ENCODE peak calls at places on chromosomes 16 and 17, in seven cellular contexts. S, I, K, Z, Y, W and E are unnamed samples.

GRCh38 chr17:81727324-81728031 is 15.4 kb downstream of the SLC25A10 start:
- DNase-seq in S (no peak), I (no peak), K (no peak), Z (no peak), Y (no peak), W (no peak), E (no peak)

GRCh38 chr17:70604854-70605253 is 435.5 kb downstream of the KCNJ2 start:
- DNase-seq in S (no peak), I (no peak), K (no peak), Z (no peak), Y (no peak), W (no peak), E (no peak)

GRCh38 chr17:18201108-18201507 is 17.5 kb downstream of the ALKBH5 start:
- DNase-seq in S (no peak), I (no peak), K (no peak), Z (no peak), Y (no peak), W (no peak), E (no peak)

GRCh38 chr17:22694362-22695227 is 1002.3 kb downstream of the KCNJ18 start:
- DNase-seq in S (no peak), I (no peak), K (no peak), Z (no peak), Y (no peak), W (no peak), E (peak)

GRCh38 chr16:66248096-66248495 is 118.4 kb upstream of the CDH5 start:
- DNase-seq in S (no peak), I (no peak), K (peak), Z (peak), Y (peak), W (peak), E (no peak)

GRCh38 chr17:16923904-16924700 is 47.8 kb downstream of the TNFRSF13B start:
- DNase-seq in S (no peak), I (no peak), K (no peak), Z (no peak), Y (no peak), W (no peak), E (no peak)

GRCh38 chr17:39894681-39895376 is 23.6 kb downstream of the GSDMB start:
- DNase-seq in S (peak), I (no peak), K (no peak), Z (no peak), Y (no peak), W (no peak), E (no peak)

GRCh38 chr16:80350066-80350465 is 190.7 kb upstream of the DYNLRB2 start:
- DNase-seq in S (no peak), I (no peak), K (no peak), Z (no peak), Y (no peak), W (no peak), E (no peak)

GRCh38 chr17:82910770-82911169 is 70.9 kb upstream of the ZNF750 start:
- DNase-seq in S (no peak), I (no peak), K (no peak), Z (no peak), Y (no peak), W (no peak), E (no peak)

GRCh38 chr17:68289473-68289872 is 1.5 kb downstream of the SLC16A6 start:
- DNase-seq in S (no peak), I (no peak), K (no peak), Z (no peak), Y (no peak), W (no peak), E (no peak)

GRCh38 chr17:20092292-20092867 is 83.2 kb downstream of the SPECC1 start:
- DNase-seq in S (no peak), I (no peak), K (no peak), Z (no peak), Y (no peak), W (no peak), E (no peak)

GRCh38 chr16:3675601-3676130 is 21.2 kb downstream of the DNASE1 start:
- DNase-seq in S (no peak), I (no peak), K (no peak), Z (no peak), Y (no peak), W (no peak), E (no peak)

GRCh38 chr17:80455784-80456183 is 20.6 kb downstream of the NPTX1 start:
- DNase-seq in S (no peak), I (no peak), K (no peak), Z (no peak), Y (no peak), W (no peak), E (no peak)

GRCh38 chr17:48047113-48047740 is 932 bp upstream of the NFE2L1 start:
- DNase-seq in S (no peak), I (no peak), K (no peak), Z (no peak), Y (no peak), W (no peak), E (no peak)

GRCh38 chr17:39144414-39144813 is 7.0 kb downstream of the PLXDC1 start:
- DNase-seq in S (no peak), I (no peak), K (peak), Z (peak), Y (peak), W (peak), E (no peak)

GRCh38 chr17:66655861-66656260 is 179.1 kb upstream of the CACNG5 start:
- DNase-seq in S (no peak), I (no peak), K (no peak), Z (no peak), Y (no peak), W (peak), E (no peak)

GRCh38 chr17:13008461-13008860 is 9.4 kb downstream of the ELAC2 start:
- DNase-seq in S (no peak), I (no peak), K (no peak), Z (no peak), Y (no peak), W (no peak), E (no peak)

GRCh38 chr17:78976907-78977680 is 2.6 kb downstream of the LGALS3BP start:
- DNase-seq in S (peak), I (no peak), K (no peak), Z (no peak), Y (no peak), W (no peak), E (no peak)

GRCh38 chr17:32504166-32504990 is 17.6 kb downstream of the CDK5R1 start:
- DNase-seq in S (peak), I (no peak), K (peak), Z (no peak), Y (no peak), W (no peak), E (no peak)

GRCh38 chr16:10870137-10870776 is 6.7 kb upstream of the CIITA start:
- DNase-seq in S (no peak), I (no peak), K (no peak), Z (no peak), Y (no peak), W (no peak), E (no peak)

GRCh38 chr16:30351586-30352419 is 3.3 kb downstream of the CD2BP2 start:
- DNase-seq in S (no peak), I (no peak), K (peak), Z (peak), Y (no peak), W (peak), E (no peak)

GRCh38 chr17:42428141-42428944 is 5.3 kb upstream of the CAVIN1 start:
- DNase-seq in S (peak), I (peak), K (no peak), Z (no peak), Y (peak), W (peak), E (peak)

GRCh38 chr17:78019367-78019975 is 61.0 kb downstream of the TNRC6C start:
- DNase-seq in S (no peak), I (no peak), K (no peak), Z (no peak), Y (no peak), W (peak), E (no peak)

GRCh38 chr16:85445779-85446222 is 167.3 kb upstream of the GSE1 start:
- DNase-seq in S (no peak), I (no peak), K (no peak), Z (no peak), Y (no peak), W (peak), E (no peak)

GRCh38 chr17:73841431-73842060 is 197.3 kb upstream of the SDK2 start:
- DNase-seq in S (no peak), I (no peak), K (no peak), Z (no peak), Y (no peak), W (no peak), E (peak)

GRCh38 chr17:75238684-75239191 is 22.7 kb downstream of the GGA3 start:
- DNase-seq in S (peak), I (peak), K (peak), Z (peak), Y (no peak), W (peak), E (peak)

GRCh38 chr16:68251812-68252211 is 6.6 kb downstream of the PLA2G15 start:
- DNase-seq in S (no peak), I (no peak), K (peak), Z (no peak), Y (no peak), W (no peak), E (no peak)

GRCh38 chr16:70396209-70396904 is 42.5 kb downstream of the ST3GAL2 start:
- DNase-seq in S (peak), I (no peak), K (no peak), Z (no peak), Y (no peak), W (peak), E (peak)

GRCh38 chr17:54967621-54968258 is 714 bp downstream of the COX11 start:
- DNase-seq in S (no peak), I (no peak), K (no peak), Z (no peak), Y (no peak), W (peak), E (peak)

GRCh38 chr17:73819440-73820395 is 175.5 kb upstream of the SDK2 start:
- DNase-seq in S (no peak), I (no peak), K (no peak), Z (no peak), Y (no peak), W (no peak), E (no peak)

GRCh38 chr16:12199524-12199923 is 223.0 kb downstream of the SNX29 start:
- DNase-seq in S (no peak), I (no peak), K (no peak), Z (no peak), Y (no peak), W (no peak), E (no peak)

GRCh38 chr16:81623365-81624102 is 155.6 kb upstream of the PLCG2 start:
- DNase-seq in S (peak), I (peak), K (no peak), Z (no peak), Y (no peak), W (peak), E (no peak)

GRCh38 chr17:31488982-31489294 is 97.5 kb downstream of the RAB11FIP4 start:
- DNase-seq in S (no peak), I (no peak), K (no peak), Z (no peak), Y (no peak), W (no peak), E (no peak)

GRCh38 chr17:40596261-40596919 is 31.1 kb upstream of the CCR7 start:
- DNase-seq in S (peak), I (peak), K (no peak), Z (no peak), Y (no peak), W (peak), E (no peak)

GRCh38 chr17:75418523-75419050 is 13.1 kb upstream of the GRB2 start:
- DNase-seq in S (peak), I (no peak), K (no peak), Z (no peak), Y (no peak), W (no peak), E (no peak)

GRCh38 chr17:63647065-63647725 is 25.0 kb downstream of the MAP3K3 start:
- DNase-seq in S (no peak), I (no peak), K (no peak), Z (no peak), Y (no peak), W (peak), E (no peak)

GRCh38 chr17:72237223-72237622 is 116.4 kb downstream of the SOX9 start:
- DNase-seq in S (no peak), I (no peak), K (no peak), Z (no peak), Y (no peak), W (no peak), E (no peak)

GRCh38 chr16:89572478-89573205 is 2.9 kb upstream of the CPNE7 start:
- DNase-seq in S (no peak), I (no peak), K (peak), Z (no peak), Y (no peak), W (no peak), E (no peak)

DNA sequence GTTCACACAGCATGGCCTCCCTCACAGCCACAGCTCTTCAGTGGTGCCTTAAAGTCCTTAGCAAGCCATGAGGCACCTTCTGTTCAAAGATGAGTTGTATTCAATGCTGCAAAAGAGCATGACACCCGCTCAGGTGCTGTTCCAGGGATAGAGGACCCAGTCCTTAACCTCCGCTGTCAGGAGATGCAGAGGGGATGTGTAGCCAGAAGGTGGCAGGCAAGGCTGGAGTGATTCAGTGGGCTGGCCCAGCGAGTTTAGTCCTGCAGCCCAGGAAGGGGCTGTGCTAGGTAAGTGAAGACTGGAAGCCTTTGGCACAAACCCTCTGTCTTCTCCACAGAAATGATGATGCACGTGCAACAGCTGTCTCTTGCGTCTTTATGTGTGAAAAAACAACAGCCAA is 25.0 kb upstream of the ADAM11 start:
- DNase-seq in S (peak), I (no peak), K (no peak), Z (no peak), Y (no peak), W (no peak), E (peak)
- TF ChIP-seq CTCF in S (no peak), I (no peak), K (no peak), Z (no peak), Y (no peak), W (peak), E (peak)

DNA sequence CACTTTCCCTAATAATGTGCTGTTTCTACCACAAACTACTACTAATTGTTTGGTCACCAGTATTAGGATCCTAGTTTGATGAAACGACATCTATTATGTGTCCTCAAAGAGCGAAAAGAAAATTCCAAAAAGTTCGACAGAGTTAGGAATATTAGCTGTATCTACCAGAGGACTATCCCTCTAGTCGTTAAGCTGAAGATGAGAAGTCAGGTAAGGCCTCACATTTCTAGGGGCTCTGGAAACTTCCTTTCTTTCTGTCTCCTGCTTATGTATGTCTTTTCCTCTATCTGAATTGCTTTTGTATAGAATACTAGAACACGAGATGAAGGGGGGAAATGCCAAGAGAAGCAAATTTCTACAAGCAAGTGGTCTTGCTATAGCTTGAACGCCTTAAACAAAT is 1.6 kb downstream of the GLG1 start:
- DNase-seq in S (no peak), I (no peak), K (no peak), Z (no peak), Y (no peak), W (no peak), E (no peak)
- H3K4me3 ChIP-seq in S (peak), I (peak), K (peak), Z (peak), Y (no peak), W (peak), E (no peak)

DNA sequence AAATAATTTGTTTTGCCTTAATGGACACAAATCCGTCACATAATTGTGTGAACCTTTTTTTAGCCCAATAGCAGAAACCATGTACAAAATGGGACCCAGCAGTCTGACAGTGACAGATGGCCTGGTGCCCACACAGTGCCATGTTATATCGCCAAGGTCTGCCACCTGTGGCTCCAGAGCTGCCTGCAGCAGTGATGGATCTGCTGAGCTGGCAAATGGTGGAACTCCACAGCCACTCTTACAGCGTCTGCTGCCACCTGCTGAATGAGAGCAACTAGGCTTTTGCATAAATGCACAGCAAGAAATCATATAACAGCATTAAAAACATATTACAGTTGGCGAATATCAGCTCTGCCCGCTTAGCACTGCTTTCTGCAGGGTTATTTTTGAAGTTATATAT is 59.4 kb downstream of the NUP93 start:
- DNase-seq in S (peak), I (no peak), K (no peak), Z (peak), Y (peak), W (peak), E (peak)
- TF ChIP-seq CTCF in S (peak), I (peak), K (peak), Z (peak), Y (no peak), W (peak), E (peak)

DNA sequence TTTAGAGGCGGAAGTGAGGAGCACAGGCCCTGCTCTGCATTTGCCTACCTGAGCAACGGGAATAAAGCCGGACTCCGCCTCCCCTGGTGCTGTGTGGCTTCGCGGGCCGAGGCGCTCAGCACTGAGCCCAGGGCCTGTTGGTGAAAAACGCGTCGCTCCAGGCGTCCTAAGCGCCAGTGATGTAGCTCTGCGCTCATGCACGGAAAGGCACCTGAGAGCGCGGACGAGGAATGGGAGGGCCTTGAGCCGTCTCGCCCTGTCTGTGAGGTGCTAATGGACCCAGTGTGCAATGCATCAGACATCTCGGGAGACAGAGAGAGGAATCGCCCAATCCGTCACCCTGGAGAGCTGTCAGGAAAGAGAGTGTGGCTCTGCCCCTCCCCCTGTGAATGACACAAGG is 17.2 kb upstream of the ATP2A3 start:
- DNase-seq in S (no peak), I (no peak), K (no peak), Z (no peak), Y (no peak), W (no peak), E (no peak)
- H3K4me3 ChIP-seq in S (no peak), I (no peak), K (no peak), Z (no peak), Y (no peak), W (no peak), E (no peak)

GRCh38 chr17:34859652-34860051 is 101.6 kb downstream of the CCT6B start:
- DNase-seq in S (no peak), I (no peak), K (no peak), Z (no peak), Y (no peak), W (no peak), E (no peak)
- TF ChIP-seq CTCF in S (no peak), I (no peak), K (no peak), Z (no peak), Y (no peak), W (no peak), E (no peak)

DNA sequence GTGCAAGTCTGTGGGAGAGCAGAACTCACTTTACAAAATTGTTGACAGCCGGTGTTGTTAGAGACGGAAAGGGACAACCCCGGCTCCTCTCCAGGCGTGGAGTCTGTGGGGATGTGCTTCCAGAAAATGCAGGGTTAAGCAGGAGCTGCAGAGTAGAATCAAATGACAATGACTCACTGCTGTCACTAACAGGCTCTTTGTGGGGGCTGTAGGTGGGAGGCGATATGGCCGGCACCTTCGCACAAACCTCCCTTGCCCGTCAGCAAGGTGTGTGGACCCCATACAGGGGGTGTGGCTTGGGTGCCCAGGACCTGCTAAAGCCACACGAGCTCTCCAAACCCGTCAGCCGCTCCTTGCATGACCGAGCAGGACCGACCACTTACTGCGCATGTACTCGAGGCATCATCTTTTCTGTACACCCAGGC is 5.8 kb downstream of the PDK2 start:
- DNase-seq in S (no peak), I (no peak), K (peak), Z (no peak), Y (no peak), W (peak), E (no peak)
- H3K4me3 ChIP-seq in S (no peak), I (no peak), K (peak), Z (no peak), Y (no peak), W (no peak), E (no peak)

GRCh38 chr16:27789150-27789549 is 239.2 kb downstream of the KATNIP start:
- DNase-seq in S (no peak), I (no peak), K (no peak), Z (no peak), Y (no peak), W (no peak), E (no peak)
- TF ChIP-seq CTCF in S (no peak), I (no peak), K (no peak), Z (no peak), Y (no peak), W (no peak), E (no peak)